ENCODE peak calls at places on chromosome 19, in four cellular contexts. One of them, this sample, is unnamed.

GRCh38 chr19:34405892-34406660 is 1.9 kb downstream of the PDCD2L start:
- DNase-seq in neuronal stem cell: no peak
- DNase-seq in H9: no peak
- DNase-seq in IMR-90: no peak
- DNase-seq in this sample: no peak

GRCh38 chr19:45568732-45569131 is 15.9 kb downstream of the OPA3 start:
- DNase-seq in neuronal stem cell: no peak
- DNase-seq in H9: no peak
- DNase-seq in IMR-90: peak; percentile 67
- DNase-seq in this sample: no peak

GRCh38 chr19:21483589-21484170 is 21.7 kb upstream of the ZNF429 start:
- DNase-seq in neuronal stem cell: no peak
- DNase-seq in H9: peak; percentile 84
- DNase-seq in IMR-90: no peak
- DNase-seq in this sample: peak; percentile 76

GRCh38 chr19:55362990-55363716 is at the start of gene GARIN5B:
- DNase-seq in neuronal stem cell: no peak
- DNase-seq in H9: no peak
- DNase-seq in IMR-90: no peak
- DNase-seq in this sample: no peak

GRCh38 chr19:15330801-15331418 is 1.4 kb downstream of the BRD4 start:
- DNase-seq in neuronal stem cell: peak; percentile 17
- DNase-seq in H9: no peak
- DNase-seq in IMR-90: peak; percentile 89
- DNase-seq in this sample: peak; percentile 74

GRCh38 chr19:21463449-21464105 is 41.8 kb upstream of the ZNF429 start:
- DNase-seq in neuronal stem cell: peak; percentile 72
- DNase-seq in H9: peak; percentile 95
- DNase-seq in IMR-90: no peak
- DNase-seq in this sample: peak; percentile 98

GRCh38 chr19:18225702-18226468 is at the start of gene PDE4C:
- DNase-seq in neuronal stem cell: no peak
- DNase-seq in H9: peak; percentile 55
- DNase-seq in IMR-90: no peak
- DNase-seq in this sample: no peak

GRCh38 chr19:42143341-42144234 is 11.3 kb upstream of the POU2F2 start:
- DNase-seq in neuronal stem cell: peak; percentile 64
- DNase-seq in H9: peak; percentile 73
- DNase-seq in IMR-90: peak; percentile 30
- DNase-seq in this sample: peak; percentile 73

GRCh38 chr19:35211545-35212230 is 16.9 kb downstream of the FAM187B start:
- DNase-seq in neuronal stem cell: no peak
- DNase-seq in H9: no peak
- DNase-seq in IMR-90: no peak
- DNase-seq in this sample: no peak

GRCh38 chr19:5166262-5166661 is 174.3 kb downstream of the PTPRS start:
- DNase-seq in neuronal stem cell: no peak
- DNase-seq in H9: no peak
- DNase-seq in IMR-90: peak; percentile 75
- DNase-seq in this sample: no peak

GRCh38 chr19:2477141-2477710 is 1.3 kb downstream of the GADD45B start:
- DNase-seq in neuronal stem cell: no peak
- DNase-seq in H9: no peak
- DNase-seq in IMR-90: peak; percentile 34
- DNase-seq in this sample: no peak

GRCh38 chr19:44666852-44667251 is 4.4 kb upstream of the CEACAM19 start:
- DNase-seq in neuronal stem cell: no peak
- DNase-seq in H9: no peak
- DNase-seq in IMR-90: no peak
- DNase-seq in this sample: no peak

GRCh38 chr19:35451278-35452096 is 3.4 kb downstream of the FFAR2 start:
- DNase-seq in neuronal stem cell: no peak
- DNase-seq in H9: no peak
- DNase-seq in IMR-90: no peak
- DNase-seq in this sample: no peak

GRCh38 chr19:19782783-19783182 is 38.8 kb downstream of the ZNF506 start:
- DNase-seq in neuronal stem cell: no peak
- DNase-seq in H9: no peak
- DNase-seq in IMR-90: no peak
- DNase-seq in this sample: no peak

GRCh38 chr19:37928527-37929286 is 21.7 kb downstream of the SIPA1L3 start:
- DNase-seq in neuronal stem cell: no peak
- DNase-seq in H9: peak; percentile 52
- DNase-seq in IMR-90: no peak
- DNase-seq in this sample: peak; percentile 44

GRCh38 chr19:29752450-29753025 is 37.5 kb upstream of the C19orf12 start:
- DNase-seq in neuronal stem cell: no peak
- DNase-seq in H9: no peak
- DNase-seq in IMR-90: no peak
- DNase-seq in this sample: no peak

GRCh38 chr19:53332484-53332883 is 1.1 kb upstream of the ZNF845 start:
- DNase-seq in neuronal stem cell: no peak
- DNase-seq in H9: no peak
- DNase-seq in IMR-90: no peak
- DNase-seq in this sample: no peak

GRCh38 chr19:45547965-45548609 is 36.5 kb downstream of the OPA3 start:
- DNase-seq in neuronal stem cell: no peak
- DNase-seq in H9: peak; percentile 44
- DNase-seq in IMR-90: peak; percentile 18
- DNase-seq in this sample: peak; percentile 51

GRCh38 chr19:16074488-16075365 is 1.6 kb upstream of the TPM4 start:
- DNase-seq in neuronal stem cell: no peak
- DNase-seq in H9: no peak
- DNase-seq in IMR-90: no peak
- DNase-seq in this sample: no peak

GRCh38 chr19:30362156-30362754 is 9.9 kb upstream of the ZNF536 start:
- DNase-seq in neuronal stem cell: no peak
- DNase-seq in H9: no peak
- DNase-seq in IMR-90: no peak
- DNase-seq in this sample: peak; percentile 31

GRCh38 chr19:41615207-41615606 is 11.7 kb downstream of the CEACAM4 start:
- DNase-seq in neuronal stem cell: no peak
- DNase-seq in H9: no peak
- DNase-seq in IMR-90: no peak
- DNase-seq in this sample: no peak

GRCh38 chr19:16626796-16627193 is 1.2 kb downstream of the MED26 start:
- DNase-seq in neuronal stem cell: no peak
- DNase-seq in H9: no peak
- DNase-seq in IMR-90: no peak
- DNase-seq in this sample: no peak

GRCh38 chr19:47351545-47351944 is 2.4 kb downstream of the DHX34 start:
- DNase-seq in neuronal stem cell: no peak
- DNase-seq in H9: peak; percentile 64
- DNase-seq in IMR-90: peak; percentile 27
- DNase-seq in this sample: peak; percentile 69

GRCh38 chr19:6712231-6712630 is 8.2 kb downstream of the C3 start:
- DNase-seq in neuronal stem cell: no peak
- DNase-seq in H9: no peak
- DNase-seq in IMR-90: no peak
- DNase-seq in this sample: no peak

GRCh38 chr19:6711078-6711361 is 9.4 kb downstream of the C3 start:
- DNase-seq in neuronal stem cell: no peak
- DNase-seq in H9: no peak
- DNase-seq in IMR-90: no peak
- DNase-seq in this sample: no peak

GRCh38 chr19:6712692-6713670 is 7.5 kb downstream of the C3 start:
- DNase-seq in neuronal stem cell: no peak
- DNase-seq in H9: no peak
- DNase-seq in IMR-90: no peak
- DNase-seq in this sample: no peak

GRCh38 chr19:6710273-6711077 is 10.0 kb downstream of the C3 start:
- DNase-seq in neuronal stem cell: no peak
- DNase-seq in H9: peak; percentile 65
- DNase-seq in IMR-90: no peak
- DNase-seq in this sample: peak; percentile 57

DNA sequence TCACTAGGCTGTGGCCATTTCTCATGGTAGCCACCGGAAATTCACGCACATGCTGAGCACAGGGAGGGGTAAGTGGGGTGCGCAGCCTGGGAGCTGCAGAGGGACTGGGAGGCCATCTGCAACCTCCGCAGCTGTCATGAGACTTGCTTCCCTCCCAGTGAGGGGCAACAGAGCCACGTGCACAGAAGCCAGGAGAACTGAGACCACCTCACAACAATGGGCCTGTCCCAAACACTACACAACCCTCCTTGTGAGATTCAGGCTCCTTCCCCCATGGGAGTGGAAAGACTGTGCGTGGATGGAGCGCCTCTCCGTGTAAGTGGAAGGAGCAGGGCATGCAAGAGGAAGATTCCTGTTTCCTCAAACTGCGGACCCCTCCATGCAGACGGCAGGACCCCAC is 8.8 kb downstream of the C3 start:
- DNase-seq in neuronal stem cell: no peak
- DNase-seq in H9: no peak
- DNase-seq in IMR-90: no peak
- DNase-seq in this sample: no peak
- H2AK5ac ChIP-seq in neuronal stem cell: no peak overlapping the region
- H2AK5ac ChIP-seq in H9: no peak overlapping the region
- H2AK5ac ChIP-seq in IMR-90: no peak overlapping the region
- H2AK5ac ChIP-seq in this sample: no peak overlapping the region

GRCh38 chr19:28655054-28655453 is 557.9 kb downstream of the UQCRFS1 start:
- DNase-seq in neuronal stem cell: no peak
- DNase-seq in H9: no peak
- DNase-seq in IMR-90: no peak
- DNase-seq in this sample: no peak

GRCh38 chr19:28652790-28653189 is 560.2 kb downstream of the UQCRFS1 start:
- DNase-seq in neuronal stem cell: no peak
- DNase-seq in H9: no peak
- DNase-seq in IMR-90: no peak
- DNase-seq in this sample: no peak

DNA sequence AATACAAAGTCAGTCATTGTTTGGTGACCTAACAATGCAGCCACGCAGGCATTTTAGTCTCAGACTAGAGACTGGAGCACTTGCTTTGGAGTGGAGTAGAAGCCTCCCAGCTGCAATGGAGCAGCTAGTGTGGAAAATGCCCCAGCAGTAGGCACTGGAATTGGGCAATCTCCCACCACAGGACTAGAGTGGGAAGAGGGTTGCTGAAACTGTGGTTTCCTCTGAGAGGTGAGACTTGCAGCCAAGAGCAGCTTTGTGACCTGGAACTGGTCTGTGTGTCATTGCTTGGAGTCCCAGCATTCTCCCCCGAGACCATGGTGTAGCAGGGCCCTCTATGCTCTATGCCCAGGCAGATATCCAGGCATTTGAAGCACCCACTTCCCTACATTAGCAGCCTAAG is 556.3 kb downstream of the UQCRFS1 start:
- DNase-seq in neuronal stem cell: no peak
- DNase-seq in H9: no peak
- DNase-seq in IMR-90: no peak
- DNase-seq in this sample: no peak
- H3K27ac ChIP-seq in neuronal stem cell: no peak overlapping the region
- H3K27ac ChIP-seq in H9: no peak overlapping the region
- H3K27ac ChIP-seq in IMR-90: no peak overlapping the region
- H3K27ac ChIP-seq in this sample: no peak overlapping the region

GRCh38 chr19:4016486-4016885 is 8.9 kb downstream of the PIAS4 start:
- DNase-seq in neuronal stem cell: no peak
- DNase-seq in H9: no peak
- DNase-seq in IMR-90: no peak
- DNase-seq in this sample: no peak
- H3K18ac ChIP-seq in neuronal stem cell: no peak overlapping the region
- H3K18ac ChIP-seq in H9: no peak overlapping the region
- H3K18ac ChIP-seq in IMR-90: no peak overlapping the region
- H3K18ac ChIP-seq in this sample: no peak overlapping the region

GRCh38 chr19:11023635-11024168 is 62.9 kb downstream of the SMARCA4 start:
- DNase-seq in neuronal stem cell: no peak
- DNase-seq in H9: no peak
- DNase-seq in IMR-90: no peak
- DNase-seq in this sample: no peak

GRCh38 chr19:11024259-11024658 is 63.4 kb downstream of the SMARCA4 start:
- DNase-seq in neuronal stem cell: no peak
- DNase-seq in H9: no peak
- DNase-seq in IMR-90: no peak
- DNase-seq in this sample: no peak

GRCh38 chr19:11025006-11025405 is 64.2 kb downstream of the SMARCA4 start:
- DNase-seq in neuronal stem cell: no peak
- DNase-seq in H9: no peak
- DNase-seq in IMR-90: no peak
- DNase-seq in this sample: no peak

GRCh38 chr19:11025997-11026396 is 63.3 kb upstream of the LDLR start:
- DNase-seq in neuronal stem cell: no peak
- DNase-seq in H9: no peak
- DNase-seq in IMR-90: no peak
- DNase-seq in this sample: no peak

DNA sequence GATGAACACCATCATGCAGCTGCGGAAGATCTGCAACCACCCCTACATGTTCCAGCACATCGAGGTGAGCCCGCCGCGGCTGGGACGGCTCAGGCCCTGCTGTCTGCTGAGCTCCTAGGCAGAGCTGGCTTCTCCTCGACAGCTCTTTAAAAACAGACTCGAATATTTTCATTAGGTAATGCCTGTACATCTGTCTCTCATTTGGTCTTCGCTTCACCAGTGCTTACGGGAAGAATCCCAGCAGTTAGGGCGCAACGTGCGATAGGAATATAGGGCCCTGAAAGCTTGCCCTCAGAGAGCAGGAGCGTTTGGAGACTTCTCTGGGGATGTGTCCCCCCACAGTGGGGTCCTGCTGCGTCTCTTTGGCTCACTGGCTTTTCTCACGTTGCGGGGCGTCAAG is 63.8 kb upstream of the LDLR start:
- DNase-seq in neuronal stem cell: no peak
- DNase-seq in H9: no peak
- DNase-seq in IMR-90: no peak
- DNase-seq in this sample: no peak
- H2AK5ac ChIP-seq in neuronal stem cell: no peak overlapping the region
- H2AK5ac ChIP-seq in H9: no peak overlapping the region
- H2AK5ac ChIP-seq in IMR-90: no peak overlapping the region
- H2AK5ac ChIP-seq in this sample: no peak overlapping the region

DNA sequence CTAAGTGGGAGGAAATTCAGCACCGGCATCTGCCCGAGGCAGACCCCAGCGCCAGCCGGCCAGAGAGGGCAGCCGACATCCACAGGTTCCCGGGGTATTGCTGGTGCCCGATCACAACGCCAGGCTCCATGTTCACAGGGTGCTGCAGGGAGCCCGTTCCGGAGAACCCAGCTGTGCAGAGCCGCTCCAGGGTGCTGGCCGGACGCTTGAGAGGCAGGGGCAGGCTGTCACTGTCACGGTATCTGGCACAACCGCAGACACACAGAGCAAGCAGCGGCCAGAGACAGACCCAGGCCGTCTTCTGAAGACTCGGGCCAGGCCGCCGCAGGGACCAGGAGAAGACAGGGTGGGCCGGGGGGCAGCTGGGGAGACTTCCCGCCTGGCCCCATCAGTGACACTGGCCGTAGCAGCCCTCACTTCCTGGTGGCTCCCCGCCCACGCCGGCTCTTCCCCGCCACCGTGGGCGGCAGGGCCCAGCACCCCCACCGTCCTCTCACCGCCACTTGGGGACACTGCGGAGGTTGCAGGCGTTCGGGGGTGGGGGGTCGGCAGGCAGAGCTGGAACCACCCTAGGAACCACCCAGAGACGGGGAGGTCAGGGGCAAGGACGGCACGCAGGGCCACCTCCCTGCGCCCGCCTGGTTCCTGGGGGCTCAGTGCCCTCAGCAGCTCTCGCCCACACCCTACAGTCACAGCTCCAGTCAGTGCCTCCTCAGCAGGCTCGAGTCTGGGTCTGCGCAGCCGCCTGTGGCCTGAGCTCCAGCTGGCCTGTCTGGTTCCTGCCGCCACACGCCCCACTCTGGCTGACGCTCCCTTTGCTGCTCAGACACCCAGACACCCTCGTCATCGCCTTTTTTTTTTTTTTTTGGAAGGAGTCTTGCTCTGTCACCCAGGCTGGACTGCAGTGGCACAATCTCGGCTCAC is 3.8 kb downstream of the RNF126 start:
- DNase-seq in neuronal stem cell: no peak
- DNase-seq in H9: no peak
- DNase-seq in IMR-90: no peak
- DNase-seq in this sample: no peak
- H3K27ac ChIP-seq in neuronal stem cell: no peak overlapping the region
- H3K27ac ChIP-seq in H9: no peak overlapping the region
- H3K27ac ChIP-seq in IMR-90: no peak overlapping the region
- H3K27ac ChIP-seq in this sample: no peak overlapping the region